ENCODE peak calls at places on chromosomes 3 and 15, in four cellular contexts. E is CD8-positive, alpha-beta memory T cell; R is activated naive CD8-positive, alpha-beta T cell treated with anti-CD3 and anti-CD28 coated beads, Interleukin-2, amount 50 U/mL, for 24 hours; Y is H9. Z is an unnamed sample.

GRCh38 chr3:42061711-42062408 is 29.3 kb upstream of the TRAK1 start:
- DNase-seq in E (no peak), R (no peak), Y (peak), Z (no peak)

GRCh38 chr3:52845691-52846426 is 11.0 kb upstream of the MUSTN1 start:
- DNase-seq in Y (no peak), E (no peak), R (peak), Z (no peak)

GRCh38 chr15:28117591-28117990 is 18.5 kb upstream of the OCA2 start:
- DNase-seq in R (no peak), Y (no peak), E (no peak), Z (no peak)

GRCh38 chr3:69948246-69948862 is 51.2 kb upstream of the SAMMSON start:
- DNase-seq in R (no peak), E (no peak), Y (no peak), Z (no peak)

GRCh38 chr3:9809615-9810356 is at the start of gene TTLL3:
- DNase-seq in E (peak), R (peak), Y (peak), Z (no peak)

GRCh38 chr15:80275946-80276345 is 23.9 kb upstream of the CTXND1 start:
- DNase-seq in R (no peak), Y (no peak), E (no peak), Z (no peak)

GRCh38 chr3:110576962-110577361 is 494.7 kb upstream of the NECTIN3 start:
- DNase-seq in E (no peak), R (no peak), Y (peak), Z (no peak)

GRCh38 chr3:24460974-24461373 is 33.7 kb downstream of the THRB start:
- DNase-seq in Y (no peak), R (no peak), E (no peak), Z (no peak)

GRCh38 chr15:40367673-40368611 is 9.9 kb downstream of the DISP2 start:
- DNase-seq in E (peak), Y (peak), R (peak), Z (peak)

GRCh38 chr15:62128916-62129315 is 36.2 kb downstream of the C2CD4B start:
- DNase-seq in R (no peak), E (no peak), Y (no peak), Z (peak)

GRCh38 chr3:31164398-31164797 is 269.9 kb upstream of the GADL1 start:
- DNase-seq in E (no peak), Y (no peak), R (no peak), Z (no peak)

GRCh38 chr15:81504170-81504905 is 130.3 kb upstream of the TMC3 start:
- DNase-seq in R (no peak), Y (no peak), E (no peak), Z (no peak)

Z was measured in DND-41.